ENCODE peak calls at places on chromosomes 7 and 10, in four cellular contexts. One of them, this sample, is unnamed.

GRCh38 chr7:80014507-80014906 is 120.1 kb upstream of the GNAI1 start:
- DNase-seq in brain microvascular endothelial cell: peak; percentile 73
- DNase-seq in tibial artery: no peak
- DNase-seq in Panc1: no peak
- DNase-seq in this sample: peak; percentile 33

GRCh38 chr10:71608863-71609768 is 110.5 kb downstream of the C10orf105 start:
- DNase-seq in Panc1: no peak
- DNase-seq in tibial artery: peak; percentile 82
- DNase-seq in brain microvascular endothelial cell: peak; percentile 66
- DNase-seq in this sample: peak; percentile 16

GRCh38 chr7:117592011-117592635 is 112.3 kb downstream of the CFTR start:
- DNase-seq in brain microvascular endothelial cell: no peak
- DNase-seq in Panc1: no peak
- DNase-seq in tibial artery: no peak
- DNase-seq in this sample: no peak

GRCh38 chr7:128727239-128727638 is 11.9 kb upstream of the CALU start:
- DNase-seq in tibial artery: no peak
- DNase-seq in brain microvascular endothelial cell: no peak
- DNase-seq in Panc1: no peak
- DNase-seq in this sample: no peak

GRCh38 chr10:30705086-30705624 is 75.6 kb upstream of the LYZL2 start:
- DNase-seq in tibial artery: no peak
- DNase-seq in brain microvascular endothelial cell: no peak
- DNase-seq in Panc1: no peak
- DNase-seq in this sample: no peak

GRCh38 chr7:39616138-39616537 is 7.2 kb upstream of the RALA start:
- DNase-seq in brain microvascular endothelial cell: peak; percentile 56
- DNase-seq in Panc1: no peak
- DNase-seq in tibial artery: no peak
- DNase-seq in this sample: no peak

GRCh38 chr10:102421645-102422585 is 1.3 kb downstream of the FBXL15 start:
- DNase-seq in tibial artery: no peak
- DNase-seq in Panc1: no peak
- DNase-seq in brain microvascular endothelial cell: no peak
- DNase-seq in this sample: no peak

GRCh38 chr7:32472015-32472414 is 18.2 kb downstream of the LSM5 start:
- DNase-seq in brain microvascular endothelial cell: no peak
- DNase-seq in Panc1: no peak
- DNase-seq in tibial artery: no peak
- DNase-seq in this sample: no peak

GRCh38 chr10:34941471-34942357 is 126.6 kb upstream of the PARD3 start:
- DNase-seq in brain microvascular endothelial cell: peak; percentile 41
- DNase-seq in Panc1: no peak
- DNase-seq in tibial artery: no peak
- DNase-seq in this sample: no peak

GRCh38 chr7:114021135-114021534 is 102.3 kb upstream of the PPP1R3A start:
- DNase-seq in brain microvascular endothelial cell: no peak
- DNase-seq in tibial artery: no peak
- DNase-seq in Panc1: no peak
- DNase-seq in this sample: no peak

DNA sequence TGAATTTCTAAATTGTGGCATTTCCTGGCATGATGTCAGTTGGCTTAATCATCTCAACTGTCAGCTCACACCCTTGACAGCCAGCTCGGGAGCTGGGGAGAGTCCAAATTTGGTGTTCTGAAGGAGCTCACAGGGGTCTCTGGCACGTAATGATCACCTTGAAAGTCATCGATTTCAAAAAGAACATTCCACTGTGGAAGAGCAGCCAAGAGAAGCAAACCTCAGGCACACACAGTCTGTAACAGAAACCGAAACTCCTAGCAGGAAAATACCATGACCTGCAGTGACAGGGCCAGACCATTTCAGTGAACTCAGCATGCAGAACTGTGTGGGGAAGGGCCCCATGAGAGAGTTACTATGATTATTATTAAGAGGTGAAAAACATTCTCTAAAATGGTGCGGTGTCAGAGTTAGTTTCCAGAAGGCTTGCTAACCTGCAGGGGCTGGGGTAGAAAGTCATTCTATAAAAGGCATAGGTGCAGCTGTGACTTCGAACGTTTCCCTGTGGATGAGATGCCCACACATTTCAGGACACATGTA is 26.4 kb upstream of the KLF6 start:
- DNase-seq in tibial artery: no peak
- DNase-seq in Panc1: no peak
- DNase-seq in brain microvascular endothelial cell: peak; percentile 80
- DNase-seq in this sample: peak; percentile 91
- H3K4me3 ChIP-seq in tibial artery: no peak overlapping the region
- H3K4me3 ChIP-seq in Panc1: peak overlapping the region; percentile 7
- H3K4me3 ChIP-seq in brain microvascular endothelial cell: no peak overlapping the region
- H3K4me3 ChIP-seq in this sample: no peak overlapping the region

DNA sequence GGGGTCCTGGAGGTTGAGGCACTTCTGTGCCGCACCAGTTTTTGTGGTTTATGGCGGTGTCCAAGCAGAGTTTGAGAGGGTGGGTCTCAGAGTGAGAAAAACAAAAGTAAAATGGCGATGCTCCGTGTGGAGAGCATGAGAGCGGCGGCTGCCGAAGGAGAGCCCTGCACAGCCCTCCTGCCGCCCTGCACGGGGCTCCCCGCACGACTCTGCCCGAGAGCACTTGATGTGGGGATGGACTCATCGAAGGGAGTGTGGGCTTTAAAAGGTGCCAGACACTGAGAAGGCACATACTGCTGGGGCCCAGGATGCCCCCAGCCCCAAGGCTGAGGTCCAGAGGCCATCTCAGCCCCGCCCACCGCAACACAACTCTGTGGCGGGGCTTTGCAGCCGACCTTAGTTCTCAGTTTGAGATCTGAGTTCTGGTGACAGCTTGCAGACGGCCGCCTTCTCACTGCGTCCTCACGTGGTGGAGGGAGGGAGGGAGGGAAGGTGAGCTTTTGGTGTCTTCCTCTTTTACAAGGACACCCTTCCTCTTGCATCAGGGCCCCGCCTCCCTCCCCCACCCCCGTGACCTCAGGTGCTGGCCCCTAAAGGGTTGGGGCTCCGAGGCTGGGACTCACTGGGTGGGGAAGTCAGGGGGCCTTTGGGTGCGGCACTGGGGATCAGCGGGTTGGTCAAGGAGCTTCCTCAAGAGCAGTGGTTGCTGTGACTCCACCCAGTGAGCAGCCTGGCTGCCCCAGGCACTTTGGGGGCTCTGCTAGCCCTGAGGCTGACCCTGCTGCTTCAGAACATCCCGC is 69.1 kb downstream of the NKX6-2 start:
- DNase-seq in Panc1: no peak
- DNase-seq in brain microvascular endothelial cell: no peak
- DNase-seq in tibial artery: no peak
- DNase-seq in this sample: no peak
- H3K4me3 ChIP-seq in Panc1: no peak overlapping the region
- H3K4me3 ChIP-seq in brain microvascular endothelial cell: no peak overlapping the region
- H3K4me3 ChIP-seq in tibial artery: no peak overlapping the region
- H3K4me3 ChIP-seq in this sample: no peak overlapping the region

GRCh38 chr7:140640727-140641531 is at the start of gene DENND2A:
- DNase-seq in Panc1: no peak
- DNase-seq in brain microvascular endothelial cell: no peak
- DNase-seq in tibial artery: peak; percentile 60
- DNase-seq in this sample: no peak
- H3K4me3 ChIP-seq in Panc1: peak within 1 kb of the TSS; percentile 43
- H3K4me3 ChIP-seq in brain microvascular endothelial cell: peak within 1 kb of the TSS; percentile 68
- H3K4me3 ChIP-seq in tibial artery: peak within 1 kb of the TSS; percentile 55
- H3K4me3 ChIP-seq in this sample: peak within 1 kb of the TSS; percentile 58

DNA sequence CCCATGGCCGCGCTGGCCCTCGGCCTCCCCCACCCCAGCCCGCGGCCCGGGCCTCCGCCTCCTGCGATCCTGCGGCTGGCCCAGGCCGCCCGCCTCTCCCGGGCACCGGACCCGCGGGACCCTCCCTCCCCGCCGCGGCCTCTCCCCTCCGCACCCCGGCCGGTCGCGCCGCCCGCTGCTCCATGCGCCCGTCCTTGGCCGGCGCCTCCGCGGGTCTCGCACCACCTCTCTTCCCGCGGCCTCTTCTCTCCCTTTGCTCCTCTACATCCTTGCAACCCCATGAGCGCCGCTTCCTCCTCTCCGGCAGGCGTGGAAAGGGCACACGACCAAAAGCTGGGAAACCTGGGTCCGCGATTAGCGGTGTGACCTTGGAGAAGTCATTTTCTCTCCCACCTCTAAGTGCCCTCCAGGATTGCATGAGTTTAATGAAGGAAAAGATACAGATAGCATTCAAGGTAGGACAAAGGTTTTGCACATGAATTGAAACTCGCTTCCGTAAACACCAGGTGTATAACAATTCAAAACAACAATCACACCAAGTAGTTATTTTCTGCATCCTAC is 449 bp upstream of the SRPK2 start:
- DNase-seq in brain microvascular endothelial cell: peak; percentile 49
- DNase-seq in Panc1: no peak
- DNase-seq in tibial artery: peak; percentile 46
- DNase-seq in this sample: no peak
- H3K4me3 ChIP-seq in brain microvascular endothelial cell: peak overlapping the region; percentile 52
- H3K4me3 ChIP-seq in Panc1: peak overlapping the region; percentile 57
- H3K4me3 ChIP-seq in tibial artery: peak overlapping the region; percentile 99
- H3K4me3 ChIP-seq in this sample: peak overlapping the region; percentile 80

GRCh38 chr10:97686301-97686961 is 610 bp downstream of the AVPI1 start:
- DNase-seq in brain microvascular endothelial cell: no peak
- DNase-seq in tibial artery: no peak
- DNase-seq in Panc1: no peak
- DNase-seq in this sample: no peak

GRCh38 chr10:97682042-97682441 is 5.0 kb downstream of the AVPI1 start:
- DNase-seq in brain microvascular endothelial cell: no peak
- DNase-seq in tibial artery: no peak
- DNase-seq in Panc1: no peak
- DNase-seq in this sample: no peak

GRCh38 chr10:97684866-97685394 is 2.1 kb downstream of the AVPI1 start:
- DNase-seq in brain microvascular endothelial cell: no peak
- DNase-seq in Panc1: no peak
- DNase-seq in tibial artery: no peak
- DNase-seq in this sample: no peak

GRCh38 chr10:97685395-97685958 is 1.6 kb downstream of the AVPI1 start:
- DNase-seq in tibial artery: no peak
- DNase-seq in brain microvascular endothelial cell: peak; percentile 22
- DNase-seq in Panc1: no peak
- DNase-seq in this sample: no peak

DNA sequence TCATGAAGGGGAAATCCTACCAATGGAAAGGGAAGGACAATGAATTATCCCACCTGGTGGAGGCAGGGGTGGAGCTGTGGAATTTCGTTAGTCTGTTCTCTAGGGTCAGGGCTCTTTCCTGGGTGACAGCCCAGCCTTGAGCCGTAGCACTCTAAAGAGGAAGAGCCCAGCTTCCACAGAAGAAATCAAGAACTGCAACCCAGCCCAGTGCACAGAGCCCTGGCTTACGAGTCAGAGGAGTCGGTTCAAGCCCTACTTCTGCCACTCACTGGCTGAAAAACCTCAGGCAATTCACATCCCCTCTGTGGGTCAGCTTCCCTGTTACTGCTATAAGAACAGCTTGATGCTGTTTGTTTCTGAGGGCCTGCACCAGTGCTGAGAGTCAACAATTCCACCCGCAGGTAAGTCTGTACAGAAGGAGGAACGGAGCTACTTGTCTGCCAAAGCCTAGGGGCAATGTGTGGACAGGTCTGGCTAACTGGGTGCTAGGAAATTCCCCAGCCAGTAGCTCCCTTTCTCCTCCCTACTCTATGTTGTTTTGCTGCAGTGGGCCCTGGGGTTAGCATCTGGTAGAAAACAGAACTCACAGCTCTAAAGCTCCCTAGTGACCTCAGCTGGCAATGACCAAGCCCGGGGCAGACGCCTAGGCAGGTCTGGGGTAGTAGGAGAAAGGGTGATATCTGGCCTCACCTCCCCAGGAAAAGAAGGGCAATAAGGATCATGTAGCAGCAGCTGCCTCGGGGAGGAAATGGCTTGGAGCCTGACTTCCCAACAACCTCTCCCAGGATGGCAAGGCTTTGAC is 3.3 kb downstream of the AVPI1 start:
- DNase-seq in Panc1: no peak
- DNase-seq in tibial artery: peak; percentile 44
- DNase-seq in brain microvascular endothelial cell: no peak
- DNase-seq in this sample: no peak
- H3K4me3 ChIP-seq in Panc1: no peak overlapping the region
- H3K4me3 ChIP-seq in tibial artery: peak overlapping the region; percentile 84
- H3K4me3 ChIP-seq in brain microvascular endothelial cell: peak overlapping the region; percentile 9
- H3K4me3 ChIP-seq in this sample: no peak overlapping the region

This sample was measured in skeletal muscle cell.